ENCODE peak calls at places on chromosomes 3 and 15, in ten cellular contexts. B is transverse colon, J is GM13976, U is activated B cell treated with CpG ODN at 0.5 μM for 24 hours, M is WERI-Rb-1, K is WTC11, S is astrocyte, O is GM12865, C is astrocyte of the spinal cord, I is cardiac fibroblast. D is an unnamed sample.
A peak's percentile ranks its signal among the peaks of the same experiment; 100 is the strongest.

GRCh38 chr3:174581551-174581950 is 277.6 kb upstream of the NAALADL2 start:
- DNase-seq in B (no peak), J (no peak), U (no peak), M (no peak), K (no peak), S (no peak), O (no peak), C (no peak), I (no peak), D (no peak)

GRCh38 chr3:77815467-77815866 is 775.6 kb downstream of the ROBO2 start:
- DNase-seq in B (no peak), J (no peak), U (no peak), M (peak; percentile 54), K (peak; percentile 44), S (no peak), O (no peak), C (no peak), I (no peak), D (no peak)

GRCh38 chr3:196633658-196634151 is 5.8 kb upstream of the NRROS start:
- DNase-seq in B (no peak), J (no peak), U (no peak), M (no peak), K (no peak), S (no peak), O (no peak), C (no peak), I (no peak), D (no peak)

GRCh38 chr3:181726351-181727121 is 14.8 kb downstream of the SOX2 start:
- DNase-seq in B (no peak), J (peak; percentile 39), U (no peak), M (peak; percentile 14), K (peak; percentile 81), S (peak; percentile 29), O (no peak), C (peak; percentile 53), I (no peak), D (peak; percentile 25)

GRCh38 chr3:182389041-182389815 is 404.1 kb upstream of the ATP11B start:
- DNase-seq in B (no peak), J (no peak), U (no peak), M (no peak), K (no peak), S (peak; percentile 62), O (no peak), C (peak; percentile 50), I (no peak), D (no peak)

GRCh38 chr15:37616215-37616614 is 318.2 kb upstream of the TMCO5A start:
- DNase-seq in B (no peak), J (no peak), U (no peak), M (no peak), K (no peak), S (no peak), O (no peak), C (no peak), I (no peak), D (no peak)

GRCh38 chr15:31510003-31510402 is 183.4 kb downstream of the KLF13 start:
- DNase-seq in B (no peak), J (no peak), U (no peak), M (no peak), K (no peak), S (no peak), O (no peak), C (no peak), I (no peak), D (no peak)

GRCh38 chr3:16942955-16943354 is 58.2 kb downstream of the PLCL2 start:
- DNase-seq in B (no peak), J (no peak), U (no peak), M (no peak), K (no peak), S (no peak), O (no peak), C (no peak), I (no peak), D (no peak)

GRCh38 chr3:46065294-46065705 is 38.0 kb upstream of the XCR1 start:
- DNase-seq in B (peak; percentile 57), J (peak; percentile 55), U (no peak), M (no peak), K (no peak), S (no peak), O (peak; percentile 82), C (no peak), I (no peak), D (peak; percentile 61)

GRCh38 chr3:10198761-10199688 is 34.3 kb downstream of the IRAK2 start:
- DNase-seq in B (peak; percentile 72), J (peak; percentile 78), U (peak; percentile 47), M (no peak), K (no peak), S (peak; percentile 62), O (peak; percentile 93), C (peak; percentile 49), I (peak; percentile 71), D (peak; percentile 72)

GRCh38 chr3:184578822-184579221 is 17.2 kb downstream of the EPHB3 start:
- DNase-seq in B (no peak), J (no peak), U (no peak), M (no peak), K (no peak), S (no peak), O (no peak), C (no peak), I (no peak), D (no peak)

GRCh38 chr15:39125904-39126303 is 455.0 kb upstream of the THBS1 start:
- DNase-seq in B (peak; percentile 32), J (peak; percentile 61), U (no peak), M (peak; percentile 22), K (peak; percentile 30), S (peak; percentile 37), O (peak; percentile 71), C (peak; percentile 57), I (peak; percentile 59), D (peak; percentile 56)

GRCh38 chr3:85801955-85802354 is 843.2 kb downstream of the CADM2 start:
- DNase-seq in B (no peak), J (no peak), U (no peak), M (peak; percentile 35), K (peak; percentile 31), S (no peak), O (no peak), C (no peak), I (no peak), D (no peak)

GRCh38 chr3:65761431-65761830 is 277.3 kb downstream of the MAGI1 start:
- DNase-seq in B (no peak), J (no peak), U (no peak), M (no peak), K (no peak), S (no peak), O (no peak), C (no peak), I (no peak), D (no peak)

GRCh38 chr3:45716790-45717336 is 27.7 kb downstream of the SACM1L start:
- DNase-seq in B (no peak), J (no peak), U (no peak), M (no peak), K (no peak), S (no peak), O (no peak), C (no peak), I (no peak), D (no peak)

GRCh38 chr15:43268111-43269105 is 1.7 kb upstream of the TGM5 start:
- DNase-seq in B (no peak), J (peak; percentile 74), U (no peak), M (peak; percentile 47), K (peak; percentile 75), S (no peak), O (peak; percentile 25), C (peak; percentile 10), I (peak; percentile 7), D (peak; percentile 52)

DNA sequence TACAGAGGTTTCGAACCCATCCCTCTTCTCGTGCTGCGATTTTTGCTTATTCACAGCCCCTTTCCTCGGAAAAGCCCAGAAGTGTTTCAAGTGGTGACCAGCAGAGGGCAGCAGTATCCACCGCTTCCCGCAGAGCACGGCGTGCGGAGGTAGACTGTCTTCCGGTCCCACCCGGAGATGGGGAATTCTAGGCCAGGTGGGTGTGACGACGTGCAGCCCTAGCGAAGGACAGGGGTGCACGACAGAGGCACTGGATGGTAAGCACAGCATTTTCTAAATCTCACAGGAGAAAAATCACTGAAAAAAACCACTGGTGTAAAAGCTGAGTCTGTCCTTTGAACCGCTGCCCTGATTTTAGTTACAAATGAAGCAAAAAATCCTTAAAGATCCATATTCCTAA is 7.4 kb upstream of the PSMD6 start:
- DNase-seq in B (peak; percentile 79), J (peak; percentile 74), U (peak; percentile 59), M (peak; percentile 90), K (peak; percentile 88), S (no peak), O (peak; percentile 84), C (peak; percentile 54), I (peak; percentile 71), D (peak; percentile 79)
- TF ChIP-seq CTCF in B (peak; percentile 92), J (peak; percentile 84), U (no peak), M (peak; percentile 84), K (peak; percentile 73), S (peak; percentile 82), O (peak; percentile 86), C (peak; percentile 76), I (peak; percentile 81), D (peak; percentile 66)

GRCh38 chr3:148126962-148127361 is 570.7 kb upstream of the AGTR1 start:
- DNase-seq in B (no peak), J (no peak), U (no peak), M (no peak), K (no peak), S (no peak), O (no peak), C (no peak), I (no peak), D (no peak)

GRCh38 chr3:148131990-148132638 is 565.6 kb upstream of the AGTR1 start:
- DNase-seq in B (no peak), J (no peak), U (no peak), M (no peak), K (no peak), S (peak; percentile 3), O (peak; percentile 56), C (peak; percentile 6), I (no peak), D (no peak)

DNA sequence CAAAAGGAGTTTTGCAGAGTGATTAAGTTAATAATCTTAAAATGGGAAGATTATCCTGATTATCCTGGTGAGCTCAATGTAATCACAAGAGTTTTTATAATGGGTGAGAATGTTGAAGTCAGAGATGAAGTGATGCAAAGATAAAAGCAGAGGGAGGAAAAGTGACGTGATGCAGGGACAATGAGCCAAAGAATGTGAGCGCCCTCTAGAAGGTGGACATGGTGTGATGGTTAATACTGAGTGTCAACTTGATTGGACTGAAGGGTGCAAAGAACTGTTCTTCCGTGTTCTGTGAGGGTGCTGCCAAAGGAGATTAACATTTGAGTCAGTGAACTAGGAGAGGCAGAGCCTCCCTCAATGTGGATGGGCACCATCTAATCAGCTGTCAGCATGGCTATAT is 569.6 kb upstream of the AGTR1 start:
- DNase-seq in B (no peak), J (no peak), U (no peak), M (peak; percentile 63), K (no peak), S (no peak), O (peak; percentile 7), C (no peak), I (no peak), D (no peak)
- TF ChIP-seq CTCF in B (no peak), J (no peak), U (no peak), M (peak; percentile 64), K (no peak), S (no peak), O (no peak), C (no peak), I (no peak), D (no peak)

GRCh38 chr3:107740992-107741896 is 218.5 kb downstream of the BBX start:
- DNase-seq in B (no peak), J (no peak), U (no peak), M (no peak), K (no peak), S (no peak), O (peak; percentile 16), C (peak; percentile 56), I (peak; percentile 59), D (no peak)
- TF ChIP-seq CTCF in B (peak; percentile 54), J (no peak), U (no peak), M (peak; percentile 26), K (peak; percentile 30), S (peak; percentile 48), O (peak; percentile 27), C (peak; percentile 40), I (peak; percentile 31), D (peak; percentile 1)

GRCh38 chr3:69855436-69856162 is 116.3 kb downstream of the MITF start:
- DNase-seq in B (no peak), J (no peak), U (no peak), M (no peak), K (no peak), S (peak; percentile 33), O (no peak), C (peak; percentile 44), I (peak; percentile 48), D (no peak)
- TF ChIP-seq CTCF in B (no peak), J (no peak), U (no peak), M (peak; percentile 9), K (no peak), S (peak; percentile 40), O (no peak), C (peak; percentile 56), I (peak; percentile 54), D (no peak)

D was measured in GM20000.